ENCODE peak calls at places on chromosomes 1 and 21, in six cellular contexts. G is PC-9, E is hippocampal formation, A is astrocyte of the spinal cord, F is Calu3, K is T-cell. C is an unnamed sample.

GRCh38 chr21:44449473-44450363 is 5.6 kb upstream of the LRRC3 start:
- DNase-seq in K (no peak), G (no peak), A (no peak), F (no peak), E (no peak), C (no peak)

GRCh38 chr1:9128161-9128519 is 762 bp downstream of the GPR157 start:
- DNase-seq in G (peak), E (no peak), K (no peak), F (peak), A (no peak), C (no peak)

GRCh38 chr1:39738622-39739366 is at the start of gene PPIE:
- DNase-seq in A (peak), E (peak), G (peak), K (peak), F (peak), C (peak)

GRCh38 chr1:26771643-26772321 is 16.0 kb upstream of the PIGV start:
- DNase-seq in E (no peak), F (peak), A (peak), K (no peak), G (peak), C (no peak)

GRCh38 chr1:202505356-202505755 is 156.9 kb downstream of the PPP1R12B start:
- DNase-seq in K (no peak), F (no peak), A (peak), E (no peak), G (no peak), C (no peak)

GRCh38 chr1:71948561-71948960 is 333.8 kb downstream of the NEGR1 start:
- DNase-seq in G (no peak), E (no peak), A (no peak), K (no peak), F (no peak), C (no peak)

GRCh38 chr1:193404236-193404635 is 217.8 kb upstream of the B3GALT2 start:
- DNase-seq in K (no peak), G (no peak), A (no peak), F (no peak), E (no peak), C (no peak)

GRCh38 chr1:175830500-175830899 is 87.1 kb upstream of the TNR start:
- DNase-seq in E (no peak), F (no peak), G (no peak), A (no peak), K (no peak), C (no peak)

GRCh38 chr1:9413143-9413876 is 120.6 kb downstream of the SPSB1 start:
- DNase-seq in E (no peak), F (peak), K (peak), A (peak), G (peak), C (no peak)

GRCh38 chr1:67584938-67585337 is 100.1 kb upstream of the GADD45A start:
- DNase-seq in F (no peak), K (no peak), G (no peak), E (no peak), A (no peak), C (no peak)

GRCh38 chr1:24382165-24382577 is 31.4 kb downstream of the STPG1 start:
- DNase-seq in K (no peak), E (no peak), A (no peak), F (no peak), G (no peak), C (no peak)

GRCh38 chr1:35187816-35188342 is 5.1 kb downstream of the SFPQ start:
- DNase-seq in G (no peak), F (no peak), K (no peak), E (no peak), A (no peak), C (no peak)

GRCh38 chr1:186648606-186649005 is 31.6 kb downstream of the PTGS2 start:
- DNase-seq in K (no peak), A (no peak), F (no peak), E (no peak), G (no peak), C (no peak)

GRCh38 chr1:6873298-6874015 is 88.2 kb downstream of the CAMTA1 start:
- DNase-seq in F (no peak), K (no peak), A (peak), G (no peak), E (no peak), C (no peak)

GRCh38 chr1:61452354-61452990 is 272.5 kb downstream of the TM2D1 start:
- DNase-seq in K (no peak), E (no peak), F (no peak), G (no peak), A (no peak), C (no peak)

GRCh38 chr1:225460021-225460736 is 32.3 kb upstream of the LBR start:
- DNase-seq in K (no peak), A (no peak), G (no peak), E (no peak), F (no peak), C (no peak)

GRCh38 chr1:13703128-13703513 is 3.1 kb downstream of the PRDM2 start:
- DNase-seq in G (no peak), F (no peak), K (no peak), E (no peak), A (no peak), C (no peak)

C was measured in NCI-H460.